ENCODE peak calls at places on chromosomes 2 and 18, in five cellular contexts. One of them, this sample, is unnamed.

GRCh38 chr2:24509840-24510239 is 18.8 kb downstream of the NCOA1 start:
- DNase-seq in WERI-Rb-1: no peak
- DNase-seq in left lung: no peak
- DNase-seq in tibial nerve: no peak
- DNase-seq in A549: no peak
- DNase-seq in this sample: no peak

GRCh38 chr2:70211595-70211994 is 20.8 kb upstream of the C2orf42 start:
- DNase-seq in WERI-Rb-1: no peak
- DNase-seq in left lung: no peak
- DNase-seq in tibial nerve: no peak
- DNase-seq in A549: no peak
- DNase-seq in this sample: no peak

GRCh38 chr2:104004818-104005217 is 849.1 kb upstream of the POU3F3 start:
- DNase-seq in WERI-Rb-1: no peak
- DNase-seq in left lung: no peak
- DNase-seq in tibial nerve: no peak
- DNase-seq in A549: no peak
- DNase-seq in this sample: no peak

GRCh38 chr18:32160547-32160946 is 29.3 kb upstream of the MEP1B start:
- DNase-seq in WERI-Rb-1: no peak
- DNase-seq in left lung: no peak
- DNase-seq in tibial nerve: no peak
- DNase-seq in A549: no peak
- DNase-seq in this sample: no peak

GRCh38 chr18:29588446-29589100 is 1411.6 kb upstream of the CDH2 start:
- DNase-seq in WERI-Rb-1: no peak
- DNase-seq in left lung: peak; percentile 59
- DNase-seq in tibial nerve: no peak
- DNase-seq in A549: no peak
- DNase-seq in this sample: no peak

GRCh38 chr2:86281066-86281700 is 56.2 kb downstream of the REEP1 start:
- DNase-seq in WERI-Rb-1: no peak
- DNase-seq in left lung: no peak
- DNase-seq in tibial nerve: no peak
- DNase-seq in A549: no peak
- DNase-seq in this sample: no peak

GRCh38 chr2:240304746-240305161 is 130.7 kb upstream of the GPC1 start:
- DNase-seq in WERI-Rb-1: no peak
- DNase-seq in left lung: peak; percentile 69
- DNase-seq in tibial nerve: no peak
- DNase-seq in A549: no peak
- DNase-seq in this sample: no peak

GRCh38 chr18:48031011-48031480 is 100.6 kb upstream of the SMAD2 start:
- DNase-seq in WERI-Rb-1: peak; percentile 91
- DNase-seq in left lung: no peak
- DNase-seq in tibial nerve: no peak
- DNase-seq in A549: peak; percentile 40
- DNase-seq in this sample: no peak

GRCh38 chr2:189104926-189105325 is 74.6 kb downstream of the COL5A2 start:
- DNase-seq in WERI-Rb-1: no peak
- DNase-seq in left lung: no peak
- DNase-seq in tibial nerve: no peak
- DNase-seq in A549: no peak
- DNase-seq in this sample: no peak

GRCh38 chr2:60597346-60597745 is 43.9 kb upstream of the BCL11A start:
- DNase-seq in WERI-Rb-1: no peak
- DNase-seq in left lung: no peak
- DNase-seq in tibial nerve: no peak
- DNase-seq in A549: no peak
- DNase-seq in this sample: no peak

GRCh38 chr18:64044616-64045015 is 74.7 kb downstream of the SERPINB8 start:
- DNase-seq in WERI-Rb-1: no peak
- DNase-seq in left lung: no peak
- DNase-seq in tibial nerve: no peak
- DNase-seq in A549: no peak
- DNase-seq in this sample: no peak

GRCh38 chr2:124476291-124476690 is 451.2 kb downstream of the CNTNAP5 start:
- DNase-seq in WERI-Rb-1: no peak
- DNase-seq in left lung: no peak
- DNase-seq in tibial nerve: no peak
- DNase-seq in A549: no peak
- DNase-seq in this sample: no peak
- H3K27ac ChIP-seq in WERI-Rb-1: no peak overlapping the region
- H3K27ac ChIP-seq in left lung: no peak overlapping the region
- H3K27ac ChIP-seq in tibial nerve: no peak overlapping the region
- H3K27ac ChIP-seq in A549: no peak overlapping the region
- H3K27ac ChIP-seq in this sample: no peak overlapping the region

DNA sequence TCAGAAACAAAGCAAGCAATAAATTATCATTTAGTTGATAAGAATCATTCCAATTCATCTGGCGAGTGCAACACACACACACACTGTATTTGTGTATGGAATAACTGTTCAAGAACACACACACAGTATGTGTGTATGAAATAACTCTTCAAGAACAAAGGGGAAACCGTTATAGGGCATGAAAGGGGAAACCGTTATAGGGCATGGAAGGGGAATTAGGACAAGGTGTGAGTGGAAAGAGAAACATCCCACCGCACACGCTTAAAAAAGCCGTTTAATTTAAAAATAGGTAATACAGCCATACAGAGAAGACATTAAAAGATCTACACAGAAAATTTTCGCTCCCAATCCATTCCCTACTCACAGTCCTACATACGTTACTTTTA is 607 bp upstream of the TSN start:
- DNase-seq in WERI-Rb-1: no peak
- DNase-seq in left lung: no peak
- DNase-seq in tibial nerve: no peak
- DNase-seq in A549: no peak
- DNase-seq in this sample: no peak
- H3K27ac ChIP-seq in WERI-Rb-1: peak overlapping the region; percentile 66
- H3K27ac ChIP-seq in left lung: peak overlapping the region; percentile 91
- H3K27ac ChIP-seq in tibial nerve: peak overlapping the region; percentile 41
- H3K27ac ChIP-seq in A549: peak overlapping the region; percentile 76
- H3K27ac ChIP-seq in this sample: no peak overlapping the region

GRCh38 chr18:23614413-23614812 is 28.1 kb upstream of the NPC1 start:
- DNase-seq in WERI-Rb-1: no peak
- DNase-seq in left lung: no peak
- DNase-seq in tibial nerve: no peak
- DNase-seq in A549: no peak
- DNase-seq in this sample: no peak
- H3K27ac ChIP-seq in WERI-Rb-1: no peak overlapping the region
- H3K27ac ChIP-seq in left lung: no peak overlapping the region
- H3K27ac ChIP-seq in tibial nerve: no peak overlapping the region
- H3K27ac ChIP-seq in A549: no peak overlapping the region
- H3K27ac ChIP-seq in this sample: no peak overlapping the region

GRCh38 chr2:30664761-30665358 is 142.4 kb downstream of the CAPN13 start:
- DNase-seq in WERI-Rb-1: no peak
- DNase-seq in left lung: no peak
- DNase-seq in tibial nerve: no peak
- DNase-seq in A549: peak; percentile 74
- DNase-seq in this sample: no peak
- H3K27ac ChIP-seq in WERI-Rb-1: no peak overlapping the region
- H3K27ac ChIP-seq in left lung: no peak overlapping the region
- H3K27ac ChIP-seq in tibial nerve: no peak overlapping the region
- H3K27ac ChIP-seq in A549: peak overlapping the region; percentile 77
- H3K27ac ChIP-seq in this sample: no peak overlapping the region

DNA sequence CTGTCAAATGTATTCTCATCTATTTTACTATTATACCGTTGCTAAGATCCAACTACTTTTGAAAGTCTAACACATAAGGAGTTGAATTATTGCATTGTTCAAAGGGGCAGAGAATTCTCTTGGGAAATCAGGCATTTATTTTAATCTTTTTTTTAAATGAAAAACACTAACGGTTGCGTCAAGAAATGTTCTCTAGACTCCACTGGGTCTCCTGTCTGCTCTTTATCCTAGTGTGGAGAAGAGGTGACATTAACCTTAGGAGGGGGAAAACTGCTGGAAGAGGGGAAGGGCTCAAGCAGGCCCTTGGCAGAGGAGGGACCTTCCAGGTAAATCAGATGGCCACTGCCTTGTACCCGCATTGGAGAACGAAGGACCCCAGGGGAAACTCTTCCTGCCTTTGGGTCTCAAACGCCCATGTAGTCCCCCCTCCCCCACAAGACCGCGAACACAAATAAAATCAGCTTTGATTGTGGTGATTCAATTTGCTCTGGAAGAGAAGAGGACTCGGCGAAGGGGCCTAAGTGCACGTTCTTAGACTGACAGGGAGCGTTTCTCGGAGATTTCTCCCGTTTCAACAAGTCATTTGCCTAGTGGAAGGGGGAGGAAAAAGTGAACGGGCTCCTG is 1.1 kb upstream of the APCDD1 start:
- DNase-seq in WERI-Rb-1: no peak
- DNase-seq in left lung: no peak
- DNase-seq in tibial nerve: no peak
- DNase-seq in A549: no peak
- DNase-seq in this sample: no peak
- H3K27ac ChIP-seq in WERI-Rb-1: no peak overlapping the region
- H3K27ac ChIP-seq in left lung: peak overlapping the region; percentile 70
- H3K27ac ChIP-seq in tibial nerve: peak overlapping the region; percentile 89
- H3K27ac ChIP-seq in A549: no peak overlapping the region
- H3K27ac ChIP-seq in this sample: peak overlapping the region; percentile 56

GRCh38 chr2:67436221-67436620 is 39.1 kb downstream of the ETAA1 start:
- DNase-seq in WERI-Rb-1: no peak
- DNase-seq in left lung: no peak
- DNase-seq in tibial nerve: no peak
- DNase-seq in A549: no peak
- DNase-seq in this sample: no peak
- H3K27ac ChIP-seq in WERI-Rb-1: no peak overlapping the region
- H3K27ac ChIP-seq in left lung: no peak overlapping the region
- H3K27ac ChIP-seq in tibial nerve: no peak overlapping the region
- H3K27ac ChIP-seq in A549: no peak overlapping the region
- H3K27ac ChIP-seq in this sample: no peak overlapping the region